ENCODE peak calls at places on chromosome 1, in five cellular contexts. Q, K, R, I and F are unnamed samples.

GRCh38 chr1:54965624-54966340 is 14.6 kb upstream of the TMEM61 start:
- DNase-seq in Q (peak), K (peak), R (peak), I (no peak), F (peak)

GRCh38 chr1:6927626-6928025 is 142.4 kb downstream of the CAMTA1 start:
- DNase-seq in Q (no peak), K (no peak), R (no peak), I (no peak), F (no peak)

GRCh38 chr1:241519308-241520079 is at the start of gene FH:
- DNase-seq in Q (peak), K (peak), R (peak), I (peak), F (peak)

GRCh38 chr1:5189384-5189783 is 535.0 kb downstream of the AJAP1 start:
- DNase-seq in Q (no peak), K (no peak), R (no peak), I (no peak), F (no peak)

GRCh38 chr1:3651939-3652537 is at the start of gene TP73:
- DNase-seq in Q (no peak), K (peak), R (no peak), I (no peak), F (peak)

GRCh38 chr1:170691258-170691657 is 27.3 kb downstream of the PRRX1 start:
- DNase-seq in Q (no peak), K (no peak), R (no peak), I (no peak), F (no peak)

GRCh38 chr1:23594927-23595353 is 35.6 kb upstream of the ID3 start:
- DNase-seq in Q (peak), K (no peak), R (no peak), I (no peak), F (peak)

GRCh38 chr1:185720633-185721272 is 13.4 kb upstream of the HMCN1 start:
- DNase-seq in Q (no peak), K (peak), R (no peak), I (no peak), F (no peak)

GRCh38 chr1:158101944-158102343 is 78.8 kb upstream of the CD1D start:
- DNase-seq in Q (no peak), K (peak), R (no peak), I (no peak), F (no peak)

GRCh38 chr1:91757760-91758545 is 128.0 kb downstream of the TGFBR3 start:
- DNase-seq in Q (peak), K (no peak), R (peak), I (no peak), F (no peak)

GRCh38 chr1:223102797-223103533 is 40.1 kb downstream of the TLR5 start:
- DNase-seq in Q (no peak), K (no peak), R (no peak), I (no peak), F (no peak)

GRCh38 chr1:77348561-77348960 is 66.7 kb downstream of the AK5 start:
- DNase-seq in Q (no peak), K (no peak), R (no peak), I (no peak), F (no peak)

GRCh38 chr1:209486861-209487260 is 96.7 kb upstream of the CAMK1G start:
- DNase-seq in Q (no peak), K (no peak), R (no peak), I (no peak), F (no peak)

GRCh38 chr1:168752171-168752570 is 23.2 kb upstream of the DPT start:
- DNase-seq in Q (peak), K (no peak), R (no peak), I (no peak), F (no peak)

GRCh38 chr1:85109475-85109874 is 61.2 kb upstream of the MCOLN3 start:
- DNase-seq in Q (peak), K (peak), R (peak), I (peak), F (no peak)

GRCh38 chr1:224747578-224747977 is 131.5 kb downstream of the CNIH3 start:
- DNase-seq in Q (no peak), K (no peak), R (no peak), I (no peak), F (no peak)

GRCh38 chr1:229381234-229381633 is 38.4 kb upstream of the CCSAP start:
- DNase-seq in Q (no peak), K (no peak), R (no peak), I (peak), F (no peak)

GRCh38 chr1:215003686-215004085 is 78.9 kb upstream of the KCNK2 start:
- DNase-seq in Q (no peak), K (no peak), R (no peak), I (no peak), F (no peak)

GRCh38 chr1:93738075-93738622 is 56.5 kb upstream of the BCAR3 start:
- DNase-seq in Q (no peak), K (peak), R (no peak), I (no peak), F (no peak)

GRCh38 chr1:214621178-214621577 is 18.2 kb downstream of the CENPF start:
- DNase-seq in Q (no peak), K (no peak), R (no peak), I (no peak), F (no peak)

GRCh38 chr1:151006331-151007052 is at the start of gene MINDY1:
- DNase-seq in Q (peak), K (peak), R (peak), I (peak), F (peak)

GRCh38 chr1:164061528-164061927 is 497.5 kb upstream of the PBX1 start:
- DNase-seq in Q (no peak), K (no peak), R (no peak), I (no peak), F (peak)

GRCh38 chr1:178651742-178652141 is 73.3 kb upstream of the RALGPS2 start:
- DNase-seq in Q (no peak), K (no peak), R (no peak), I (no peak), F (no peak)

GRCh38 chr1:32208891-32209309 is at the start of gene DCDC2B:
- DNase-seq in Q (peak), K (no peak), R (no peak), I (no peak), F (no peak)

GRCh38 chr1:231940721-231941120 is 314.1 kb downstream of the DISC1 start:
- DNase-seq in Q (no peak), K (no peak), R (no peak), I (no peak), F (no peak)

GRCh38 chr1:119090250-119090649 is 50.2 kb downstream of the WARS2 start:
- DNase-seq in Q (no peak), K (no peak), R (no peak), I (no peak), F (no peak)

GRCh38 chr1:8660455-8660854 is 157.0 kb downstream of the RERE start:
- DNase-seq in Q (no peak), K (no peak), R (peak), I (no peak), F (no peak)

GRCh38 chr1:94317790-94318188 is 80.4 kb upstream of the ARHGAP29 start:
- DNase-seq in Q (no peak), K (no peak), R (no peak), I (no peak), F (no peak)

GRCh38 chr1:74935446-74935845 is 198.7 kb upstream of the LHX8 start:
- DNase-seq in Q (no peak), K (no peak), R (no peak), I (no peak), F (no peak)

GRCh38 chr1:202105571-202106339 is 17.0 kb upstream of the GPR37L1 start:
- DNase-seq in Q (peak), K (peak), R (no peak), I (peak), F (no peak)

GRCh38 chr1:49995734-49996133 is 28.0 kb downstream of the AGBL4 start:
- DNase-seq in Q (no peak), K (no peak), R (no peak), I (no peak), F (no peak)

GRCh38 chr1:194570449-194570848 is 1384.0 kb upstream of the B3GALT2 start:
- DNase-seq in Q (no peak), K (no peak), R (no peak), I (no peak), F (no peak)

GRCh38 chr1:166017395-166017794 is 149.4 kb downstream of the FAM78B start:
- DNase-seq in Q (no peak), K (no peak), R (no peak), I (no peak), F (no peak)

GRCh38 chr1:165235777-165236285 is 120.7 kb downstream of the LMX1A start:
- DNase-seq in Q (no peak), K (no peak), R (no peak), I (no peak), F (no peak)

DNA sequence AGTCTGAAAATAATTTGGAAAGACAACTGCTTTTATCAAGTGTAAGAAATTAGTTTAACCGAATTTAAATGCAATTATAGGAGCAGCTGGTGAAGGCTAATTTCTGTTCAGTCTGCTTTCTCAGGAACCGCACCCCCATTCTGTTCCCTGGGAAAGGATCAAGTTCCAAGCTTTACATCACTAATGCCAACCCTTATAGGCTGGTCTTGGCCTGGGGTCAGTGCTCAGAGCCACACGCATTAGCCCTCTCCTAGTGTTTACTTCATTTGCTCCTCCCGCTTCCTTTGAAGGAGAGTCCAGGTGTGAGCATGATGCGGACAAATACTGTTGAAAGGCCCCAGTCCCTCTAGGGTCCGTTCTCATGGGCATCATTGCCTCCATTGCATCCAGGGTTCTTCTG is 145.8 kb downstream of the ZBTB18 start:
- DNase-seq in Q (no peak), K (no peak), R (no peak), I (no peak), F (no peak)
- H3K4me3 ChIP-seq in Q (no peak), K (no peak), R (no peak), I (no peak), F (no peak)

DNA sequence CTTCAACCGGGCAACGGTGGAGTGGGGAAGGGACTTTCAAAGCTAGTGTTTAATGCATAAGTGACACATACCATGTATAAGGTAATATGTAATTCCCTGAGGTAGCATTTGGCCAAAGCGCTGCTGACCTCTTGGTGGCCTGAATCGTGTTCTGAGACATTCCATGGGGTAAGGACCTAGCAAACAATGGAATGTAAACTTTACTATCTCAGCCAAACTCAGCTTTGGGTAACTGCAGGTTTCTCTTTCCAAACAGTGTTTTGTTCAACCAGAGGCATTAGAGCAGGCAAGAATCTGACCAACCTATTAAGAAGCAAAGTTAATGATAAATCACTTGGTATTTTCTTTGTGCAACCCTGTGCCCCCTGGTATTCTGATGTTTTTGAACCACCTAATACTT is 22.0 kb downstream of the TGFB2 start:
- DNase-seq in Q (no peak), K (no peak), R (no peak), I (no peak), F (no peak)
- TF ChIP-seq POLR2A in Q (no peak), K (no peak), R (no peak), I (no peak), F (no peak)

GRCh38 chr1:46246548-46247432 is 773 bp upstream of the RAD54L start:
- DNase-seq in Q (peak), K (no peak), R (peak), I (no peak), F (peak)
- TF ChIP-seq POLR2AphosphoS5 in Q (no peak), K (peak), R (no peak), I (no peak), F (no peak)

GRCh38 chr1:159829822-159830455 is 3.3 kb downstream of the SLAMF8 start:
- DNase-seq in Q (no peak), K (no peak), R (no peak), I (no peak), F (no peak)
- H3K4me3 ChIP-seq in Q (no peak), K (no peak), R (no peak), I (no peak), F (no peak)

DNA sequence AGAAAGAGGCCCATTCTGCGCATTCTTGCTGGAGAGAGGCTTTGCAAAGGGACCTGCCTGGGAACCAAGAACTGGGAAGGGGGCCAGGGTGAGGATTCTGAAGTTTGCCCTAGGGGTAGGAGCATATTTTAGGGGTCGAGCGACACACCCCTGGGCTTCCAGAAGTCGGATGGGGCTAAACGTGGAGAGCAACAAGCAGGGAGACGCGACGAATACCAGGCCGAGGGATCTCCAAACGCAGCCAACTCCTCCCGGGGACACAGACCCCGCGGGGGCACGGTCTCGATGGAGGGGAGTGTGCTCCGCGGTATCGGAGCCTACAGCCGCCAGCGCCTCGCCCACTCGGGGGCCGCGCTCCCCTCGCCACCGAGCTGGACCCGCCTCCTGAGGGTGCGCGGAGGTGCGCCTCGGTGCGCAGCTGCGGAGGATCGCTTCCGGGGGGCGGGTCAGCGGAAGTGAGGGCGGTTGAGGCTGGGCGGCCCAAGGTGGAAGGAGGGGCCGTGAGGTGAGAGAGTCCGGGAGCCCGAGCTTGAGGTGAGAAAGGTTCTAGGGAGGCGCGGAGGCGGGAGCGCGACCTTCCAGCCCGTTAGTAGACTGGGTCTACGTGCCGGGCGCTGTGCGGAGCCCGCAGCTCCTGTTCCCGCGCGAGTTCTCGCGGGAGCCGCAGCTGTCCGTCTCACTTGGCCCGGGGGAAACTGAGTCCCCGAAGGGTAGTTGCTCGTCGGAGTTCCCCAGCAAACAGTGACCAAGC is at the start of gene MTFR1L:
- DNase-seq in Q (peak), K (peak), R (peak), I (no peak), F (peak)
- TF ChIP-seq POLR2A in Q (peak), K (peak), R (peak), I (peak), F (no peak)